ENCODE peak calls at places on chromosome 18, in ten cellular contexts. P is Panc1; C is T follicular helper cell; K is NCI-H2029; G is stimulated activated CD8-positive, alpha-beta memory T cell treated with anti-CD3 and anti-CD28 coated beads, Interleukin-7, amount 100 ng/mL, for 24 hours; T is upper lobe of right lung; H is kidney glomerular epithelial cell; M is ureter; Z is amygdala; Y is CD8-positive, alpha-beta memory T cell. D is an unnamed sample.

GRCh38 chr18:58057291-58057965 is 13.4 kb downstream of the NEDD4L start:
- DNase-seq in M (no peak), K (no peak), T (no peak), P (no peak), H (no peak), Z (no peak), G (no peak), C (no peak), Y (no peak), D (no peak)

GRCh38 chr18:28728891-28729290 is 552.0 kb upstream of the CDH2 start:
- DNase-seq in M (no peak), Y (no peak), P (no peak), C (no peak), G (no peak), H (no peak), T (no peak), Z (no peak), K (no peak), D (no peak)

GRCh38 chr18:6885992-6886823 is 156.7 kb downstream of the ARHGAP28 start:
- DNase-seq in Z (no peak), P (peak; percentile 10), T (no peak), H (peak; percentile 45), K (peak; percentile 24), G (no peak), C (no peak), M (peak; percentile 64), Y (no peak), D (no peak)

GRCh38 chr18:36396190-36396589 is 98.7 kb downstream of the FHOD3 start:
- DNase-seq in T (no peak), C (no peak), G (no peak), H (no peak), P (no peak), M (no peak), Z (no peak), K (no peak), Y (no peak), D (no peak)

GRCh38 chr18:28284132-28284531 is 107.2 kb upstream of the CDH2 start:
- DNase-seq in Z (no peak), G (no peak), M (no peak), K (no peak), P (no peak), H (no peak), C (no peak), Y (no peak), T (no peak), D (no peak)

GRCh38 chr18:57559311-57559710 is 27.2 kb downstream of the FECH start:
- DNase-seq in H (no peak), M (no peak), K (no peak), G (no peak), P (no peak), C (no peak), Y (no peak), Z (no peak), T (no peak), D (no peak)

GRCh38 chr18:56001576-56001975 is 413.6 kb upstream of the TCF4 start:
- DNase-seq in Y (no peak), K (no peak), P (no peak), G (no peak), H (no peak), M (no peak), Z (no peak), T (no peak), C (no peak), D (no peak)

GRCh38 chr18:12376034-12376717 is 851 bp downstream of the AFG3L2 start:
- DNase-seq in H (no peak), C (peak; percentile 20), Z (no peak), G (no peak), P (no peak), M (peak; percentile 56), T (no peak), Y (no peak), K (no peak), D (peak; percentile 50)

GRCh38 chr18:75005622-75006021 is 203.3 kb downstream of the PTGR3 start:
- DNase-seq in K (no peak), C (no peak), M (no peak), Y (no peak), Z (no peak), G (no peak), P (no peak), H (no peak), T (no peak), D (no peak)

GRCh38 chr18:55306338-55306737 is 281.7 kb downstream of the TCF4 start:
- DNase-seq in G (no peak), T (no peak), K (no peak), C (no peak), Z (no peak), Y (no peak), P (no peak), M (no peak), H (no peak), D (no peak)

GRCh38 chr18:499351-500229 is 911 bp downstream of the COLEC12 start:
- DNase-seq in C (no peak), K (no peak), P (no peak), Y (no peak), G (no peak), M (peak; percentile 53), Z (no peak), H (peak; percentile 93), T (peak; percentile 73), D (no peak)

GRCh38 chr18:55559735-55560134 is 28.3 kb downstream of the TCF4 start:
- DNase-seq in C (no peak), T (no peak), K (no peak), M (no peak), G (no peak), H (no peak), Y (no peak), P (no peak), Z (no peak), D (no peak)

GRCh38 chr18:75090336-75090735 is 118.6 kb downstream of the PTGR3 start:
- DNase-seq in Y (no peak), K (no peak), T (no peak), C (no peak), M (no peak), Z (no peak), P (no peak), G (no peak), H (no peak), D (no peak)

GRCh38 chr18:57741273-57741672 is 61.8 kb downstream of the ATP8B1 start:
- DNase-seq in Z (no peak), H (no peak), P (no peak), K (no peak), M (no peak), G (no peak), C (no peak), Y (no peak), T (no peak), D (no peak)

GRCh38 chr18:8217041-8217564 is 392.1 kb upstream of the RAB12 start:
- DNase-seq in G (no peak), M (no peak), Y (no peak), P (no peak), K (no peak), C (no peak), T (no peak), Z (no peak), H (no peak), D (no peak)

GRCh38 chr18:59458575-59458974 is 99.5 kb upstream of the LMAN1 start:
- DNase-seq in G (no peak), P (no peak), H (no peak), Z (no peak), K (no peak), C (no peak), T (no peak), M (no peak), Y (no peak), D (no peak)

GRCh38 chr18:49814147-49814499 is 790 bp upstream of the ACAA2 start:
- DNase-seq in Y (no peak), Z (peak; percentile 63), T (peak; percentile 82), H (peak; percentile 35), M (peak; percentile 56), C (no peak), P (no peak), G (peak; percentile 26), K (no peak), D (peak; percentile 87)

GRCh38 chr18:57581301-57581934 is 5.1 kb downstream of the FECH start:
- DNase-seq in M (no peak), Y (no peak), Z (no peak), G (no peak), H (no peak), K (peak; percentile 1), T (no peak), P (no peak), C (no peak), D (no peak)